ENCODE peak calls at places on chromosome 15, in six cellular contexts. One of them, this sample, is unnamed.

GRCh38 chr15:38671675-38672141 is 107.1 kb upstream of the RASGRP1 start:
- DNase-seq in GM12878: peak
- DNase-seq in HepG2: no peak
- DNase-seq in HCT116: no peak
- DNase-seq in K562: no peak
- DNase-seq in SK-N-SH: peak
- DNase-seq in this sample: no peak

GRCh38 chr15:79322306-79322705 is 11.4 kb downstream of the TMED3 start:
- DNase-seq in K562: no peak
- DNase-seq in GM12878: no peak
- DNase-seq in HCT116: no peak
- DNase-seq in HepG2: no peak
- DNase-seq in SK-N-SH: no peak
- DNase-seq in this sample: no peak

GRCh38 chr15:78195735-78196201 is 38.6 kb downstream of the ACSBG1 start:
- DNase-seq in GM12878: no peak
- DNase-seq in SK-N-SH: peak
- DNase-seq in HepG2: peak
- DNase-seq in HCT116: no peak
- DNase-seq in K562: peak
- DNase-seq in this sample: no peak

GRCh38 chr15:51917493-51917892 is 54.1 kb downstream of the LEO1 start:
- DNase-seq in GM12878: no peak
- DNase-seq in HepG2: peak
- DNase-seq in K562: peak
- DNase-seq in HCT116: peak
- DNase-seq in SK-N-SH: peak
- DNase-seq in this sample: no peak

GRCh38 chr15:78016860-78017259 is 60.7 kb downstream of the TBC1D2B start:
- DNase-seq in HCT116: no peak
- DNase-seq in HepG2: no peak
- DNase-seq in GM12878: no peak
- DNase-seq in SK-N-SH: peak
- DNase-seq in K562: no peak
- DNase-seq in this sample: no peak

GRCh38 chr15:41944313-41944940 is 27.9 kb downstream of the EHD4 start:
- DNase-seq in GM12878: no peak
- DNase-seq in HCT116: peak
- DNase-seq in K562: no peak
- DNase-seq in SK-N-SH: no peak
- DNase-seq in HepG2: peak
- DNase-seq in this sample: no peak

GRCh38 chr15:101453123-101454120 is 36.1 kb downstream of the PCSK6 start:
- DNase-seq in HCT116: no peak
- DNase-seq in HepG2: peak
- DNase-seq in SK-N-SH: no peak
- DNase-seq in GM12878: no peak
- DNase-seq in K562: no peak
- DNase-seq in this sample: no peak

GRCh38 chr15:45540531-45540930 is 18.0 kb upstream of the SLC30A4 start:
- DNase-seq in HepG2: no peak
- DNase-seq in SK-N-SH: no peak
- DNase-seq in HCT116: no peak
- DNase-seq in K562: no peak
- DNase-seq in GM12878: no peak
- DNase-seq in this sample: no peak

GRCh38 chr15:38024293-38025091 is 90.1 kb downstream of the TMCO5A start:
- DNase-seq in K562: no peak
- DNase-seq in HCT116: no peak
- DNase-seq in HepG2: no peak
- DNase-seq in SK-N-SH: no peak
- DNase-seq in GM12878: no peak
- DNase-seq in this sample: no peak

GRCh38 chr15:50055333-50056278 is 63.4 kb downstream of the ATP8B4 start:
- DNase-seq in HCT116: no peak
- DNase-seq in GM12878: no peak
- DNase-seq in HepG2: no peak
- DNase-seq in SK-N-SH: no peak
- DNase-seq in K562: no peak
- DNase-seq in this sample: no peak

GRCh38 chr15:36797128-36797527 is 217.7 kb downstream of the CDIN1 start:
- DNase-seq in HepG2: no peak
- DNase-seq in GM12878: no peak
- DNase-seq in K562: no peak
- DNase-seq in SK-N-SH: no peak
- DNase-seq in HCT116: no peak
- DNase-seq in this sample: no peak

GRCh38 chr15:52427804-52428203 is 100.9 kb downstream of the MYO5A start:
- DNase-seq in GM12878: no peak
- DNase-seq in SK-N-SH: peak
- DNase-seq in K562: peak
- DNase-seq in HepG2: no peak
- DNase-seq in HCT116: peak
- DNase-seq in this sample: no peak

GRCh38 chr15:69410290-69410874 is 3.8 kb upstream of the KIF23 start:
- DNase-seq in GM12878: no peak
- DNase-seq in HepG2: peak
- DNase-seq in SK-N-SH: peak
- DNase-seq in K562: no peak
- DNase-seq in HCT116: peak
- DNase-seq in this sample: no peak

GRCh38 chr15:39282663-39283208 is 298.1 kb upstream of the THBS1 start:
- DNase-seq in K562: no peak
- DNase-seq in HepG2: no peak
- DNase-seq in HCT116: no peak
- DNase-seq in SK-N-SH: no peak
- DNase-seq in GM12878: no peak
- DNase-seq in this sample: no peak

GRCh38 chr15:72182673-72183072 is 14.9 kb downstream of the GRAMD2A start:
- DNase-seq in GM12878: no peak
- DNase-seq in K562: no peak
- DNase-seq in SK-N-SH: no peak
- DNase-seq in HepG2: peak
- DNase-seq in HCT116: no peak
- DNase-seq in this sample: no peak

DNA sequence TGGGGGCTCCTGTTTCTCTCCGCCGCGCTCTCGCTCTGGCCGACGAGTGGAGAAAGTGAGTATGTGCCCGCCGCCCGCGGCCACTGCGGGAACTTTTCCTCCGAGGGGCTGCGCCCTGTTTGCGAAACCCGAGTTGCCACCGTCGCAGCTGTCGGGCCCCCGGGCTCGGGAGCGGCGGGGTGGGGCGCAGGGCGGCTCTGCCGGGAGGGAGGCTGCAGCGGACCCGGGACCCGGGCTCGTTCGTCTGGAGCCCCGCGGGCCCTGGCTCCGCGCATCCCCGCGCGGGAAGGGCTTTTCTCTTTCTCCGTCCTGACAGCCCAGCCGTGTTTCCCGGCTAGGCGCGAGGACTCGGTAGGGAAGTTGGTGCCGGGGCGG is 1.3 kb downstream of the IGF1R start:
- DNase-seq in HCT116: no peak
- DNase-seq in SK-N-SH: peak
- DNase-seq in GM12878: no peak
- DNase-seq in K562: no peak
- DNase-seq in HepG2: no peak
- DNase-seq in this sample: no peak
- TF ChIP-seq REST in HCT116: no peak
- TF ChIP-seq REST in SK-N-SH: no peak
- TF ChIP-seq REST in GM12878: no peak
- TF ChIP-seq REST in K562: no peak
- TF ChIP-seq REST in HepG2: no peak
- TF ChIP-seq REST in this sample: no peak

GRCh38 chr15:89998141-89998661 is 2.9 kb upstream of the ZNF710 start:
- DNase-seq in HCT116: peak
- DNase-seq in GM12878: no peak
- DNase-seq in SK-N-SH: no peak
- DNase-seq in HepG2: peak
- DNase-seq in K562: peak
- DNase-seq in this sample: no peak
- TF ChIP-seq SIN3A in HCT116: no peak
- TF ChIP-seq SIN3A in GM12878: no peak
- TF ChIP-seq SIN3A in SK-N-SH: no peak
- TF ChIP-seq SIN3A in HepG2: no peak
- TF ChIP-seq SIN3A in K562: no peak
- TF ChIP-seq SIN3A in this sample: no peak

GRCh38 chr15:40900256-40901052 is 6.2 kb downstream of the VPS18 start:
- DNase-seq in HepG2: no peak
- DNase-seq in K562: no peak
- DNase-seq in HCT116: no peak
- DNase-seq in GM12878: no peak
- DNase-seq in SK-N-SH: no peak
- DNase-seq in this sample: no peak
- TF ChIP-seq REST in HepG2: no peak
- TF ChIP-seq REST in K562: no peak
- TF ChIP-seq REST in HCT116: no peak
- TF ChIP-seq REST in GM12878: no peak
- TF ChIP-seq REST in SK-N-SH: no peak
- TF ChIP-seq REST in this sample: no peak

DNA sequence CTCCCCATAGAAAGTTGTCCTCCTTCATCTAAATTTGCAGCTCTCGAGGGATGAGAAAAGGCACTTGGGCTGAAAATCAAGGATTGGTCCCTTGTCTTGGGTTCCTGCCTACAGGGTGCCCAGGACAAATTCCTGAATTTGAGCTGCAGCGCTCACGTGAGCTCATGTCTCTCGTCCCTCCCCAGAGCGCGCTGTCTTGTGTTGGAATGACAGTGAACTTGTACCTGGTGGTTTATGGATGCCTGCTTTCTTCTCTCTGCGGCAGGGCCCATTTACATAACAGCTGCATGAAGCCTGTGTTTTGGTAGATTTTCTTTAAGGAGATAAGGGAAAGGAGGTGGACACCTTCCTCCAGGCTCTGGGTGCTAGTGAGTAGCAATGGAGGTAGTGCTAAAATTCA is 4.3 kb downstream of the RYR3 start:
- DNase-seq in HCT116: no peak
- DNase-seq in GM12878: no peak
- DNase-seq in K562: no peak
- DNase-seq in HepG2: no peak
- DNase-seq in SK-N-SH: no peak
- DNase-seq in this sample: no peak
- TF ChIP-seq SIN3A in HCT116: no peak
- TF ChIP-seq SIN3A in GM12878: no peak
- TF ChIP-seq SIN3A in K562: no peak
- TF ChIP-seq SIN3A in HepG2: no peak
- TF ChIP-seq SIN3A in SK-N-SH: no peak
- TF ChIP-seq SIN3A in this sample: no peak

GRCh38 chr15:64864080-64864479 is 22.4 kb downstream of the PLEKHO2 start:
- DNase-seq in HCT116: no peak
- DNase-seq in HepG2: no peak
- DNase-seq in GM12878: no peak
- DNase-seq in SK-N-SH: no peak
- DNase-seq in K562: no peak
- DNase-seq in this sample: no peak
- TF ChIP-seq REST in HCT116: no peak
- TF ChIP-seq REST in HepG2: no peak
- TF ChIP-seq REST in GM12878: no peak
- TF ChIP-seq REST in SK-N-SH: no peak
- TF ChIP-seq REST in K562: no peak
- TF ChIP-seq REST in this sample: no peak

GRCh38 chr15:80694624-80695098 is 449 bp upstream of the ABHD17C start:
- DNase-seq in SK-N-SH: no peak
- DNase-seq in K562: peak
- DNase-seq in HepG2: no peak
- DNase-seq in GM12878: no peak
- DNase-seq in HCT116: no peak
- DNase-seq in this sample: no peak

GRCh38 chr15:80693682-80694623 is 1.2 kb upstream of the ABHD17C start:
- DNase-seq in K562: no peak
- DNase-seq in HCT116: no peak
- DNase-seq in SK-N-SH: no peak
- DNase-seq in GM12878: no peak
- DNase-seq in HepG2: no peak
- DNase-seq in this sample: no peak

GRCh38 chr15:80697316-80697715 is 2.2 kb downstream of the ABHD17C start:
- DNase-seq in GM12878: no peak
- DNase-seq in K562: no peak
- DNase-seq in HCT116: no peak
- DNase-seq in HepG2: no peak
- DNase-seq in SK-N-SH: no peak
- DNase-seq in this sample: no peak

GRCh38 chr15:80695911-80696651 is 971 bp downstream of the ABHD17C start:
- DNase-seq in K562: no peak
- DNase-seq in SK-N-SH: peak
- DNase-seq in HCT116: no peak
- DNase-seq in GM12878: no peak
- DNase-seq in HepG2: peak
- DNase-seq in this sample: no peak

GRCh38 chr15:80695099-80695910 is at the start of gene ABHD17C:
- DNase-seq in SK-N-SH: peak
- DNase-seq in HCT116: no peak
- DNase-seq in HepG2: peak
- DNase-seq in K562: peak
- DNase-seq in GM12878: no peak
- DNase-seq in this sample: no peak
- TF ChIP-seq SIN3A in SK-N-SH: no peak
- TF ChIP-seq SIN3A in HCT116: peak
- TF ChIP-seq SIN3A in HepG2: no peak
- TF ChIP-seq SIN3A in K562: no peak
- TF ChIP-seq SIN3A in GM12878: no peak
- TF ChIP-seq SIN3A in this sample: peak

This sample was measured in Panc1.